ENCODE peak calls at places on chromosome 19, in four cellular contexts. X is NCI-H1694; J is pancreas; F is CD8-positive, alpha-beta T cell. I is an unnamed sample.
A peak's percentile ranks its signal among the peaks of the same experiment; 100 is the strongest.

GRCh38 chr19:18742838-18743237 is 48.3 kb downstream of the COMP start:
- DNase-seq in F (no peak), X (no peak), J (peak; percentile 75), I (no peak)

GRCh38 chr19:17180997-17181702 is 34.0 kb upstream of the USE1 start:
- DNase-seq in J (no peak), F (no peak), X (no peak), I (no peak)

GRCh38 chr19:52296400-52296772 is 583 bp upstream of the ZNF480 start:
- DNase-seq in F (no peak), J (no peak), X (no peak), I (no peak)

GRCh38 chr19:4379383-4380253 is 20.7 kb downstream of the SH3GL1 start:
- DNase-seq in J (peak; percentile 92), X (no peak), F (no peak), I (no peak)

GRCh38 chr19:45906221-45906620 is 3.8 kb upstream of the MYPOP start:
- DNase-seq in J (no peak), F (no peak), X (no peak), I (no peak)

GRCh38 chr19:5006821-5007220 is 37.9 kb downstream of the KDM4B start:
- DNase-seq in F (no peak), J (no peak), X (no peak), I (no peak)

GRCh38 chr19:49114630-49115363 is 627 bp downstream of the LIN7B start:
- DNase-seq in J (peak; percentile 92), X (peak; percentile 39), F (peak; percentile 67), I (peak; percentile 69)

GRCh38 chr19:42850981-42851717 is 28.4 kb downstream of the PSG1 start:
- DNase-seq in F (no peak), J (no peak), X (no peak), I (no peak)

GRCh38 chr19:11425719-11426457 is 6.8 kb upstream of the RGL3 start:
- DNase-seq in X (no peak), J (peak; percentile 68), F (no peak), I (no peak)

GRCh38 chr19:12611361-12611699 is 610 bp downstream of the ZNF791 start:
- DNase-seq in F (no peak), J (peak; percentile 75), X (peak; percentile 56), I (no peak)

GRCh38 chr19:54696766-54697165 is 27.5 kb upstream of the KIR3DL3 start:
- DNase-seq in F (no peak), J (no peak), X (no peak), I (no peak)

I was measured in KBM-7.